ENCODE peak calls at places on chromosomes 2 and 18, in five cellular contexts. K is ELR; O is iris pigment epithelial cell; C is activated naive CD4-positive, alpha-beta T cell; B is effector memory CD4-positive, alpha-beta T cell. L is an unnamed sample.

GRCh38 chr18:45733535-45733934 is 9.6 kb downstream of the SLC14A1 start:
- DNase-seq in O (no peak), B (no peak), C (no peak), K (no peak), L (no peak)

GRCh38 chr2:172207916-172208315 is 105.2 kb upstream of the DLX2 start:
- DNase-seq in C (no peak), O (peak), B (no peak), K (peak), L (no peak)

GRCh38 chr2:240877460-240878340 is 9.1 kb downstream of the AGXT start:
- DNase-seq in C (no peak), K (no peak), B (no peak), O (no peak), L (no peak)

GRCh38 chr18:13710460-13710859 is 15.9 kb downstream of the FAM210A start:
- DNase-seq in K (peak), C (no peak), O (peak), B (no peak), L (peak)

GRCh38 chr18:32734442-32734841 is 38.4 kb downstream of the KLHL14 start:
- DNase-seq in K (no peak), B (no peak), O (no peak), C (no peak), L (no peak)

GRCh38 chr2:172102858-172103359 is at the start of gene DLX2:
- DNase-seq in C (no peak), O (peak), K (peak), B (peak), L (peak)

GRCh38 chr18:231563-231962 is 36.3 kb downstream of the THOC1 start:
- DNase-seq in B (no peak), K (no peak), C (no peak), O (no peak), L (no peak)

GRCh38 chr2:132645943-132646804 is 23.8 kb downstream of the LYPD1 start:
- DNase-seq in B (no peak), C (no peak), O (no peak), K (no peak), L (no peak)

GRCh38 chr2:57893800-57894199 is 152.8 kb upstream of the VRK2 start:
- DNase-seq in K (no peak), C (no peak), B (no peak), O (no peak), L (no peak)

GRCh38 chr2:97919858-97920257 is 75.9 kb downstream of the TMEM131 start:
- DNase-seq in C (no peak), K (no peak), B (no peak), O (no peak), L (no peak)

GRCh38 chr2:171391532-171391931 is 42.3 kb downstream of the METTL8 start:
- DNase-seq in B (no peak), K (no peak), O (no peak), C (no peak), L (no peak)

GRCh38 chr2:38079111-38080052 is 3.4 kb upstream of the CYP1B1 start:
- DNase-seq in B (no peak), K (no peak), O (no peak), C (no peak), L (no peak)

GRCh38 chr18:39752351-39752750 is 2186.8 kb upstream of the CELF4 start:
- DNase-seq in B (no peak), C (no peak), K (no peak), O (no peak), L (no peak)

GRCh38 chr2:238370482-238371372 is 50.4 kb downstream of the TRAF3IP1 start:
- DNase-seq in B (no peak), K (peak), O (peak), C (peak), L (peak)

GRCh38 chr2:222912117-222912516 is 51.3 kb downstream of the ACSL3 start:
- DNase-seq in K (no peak), O (peak), C (no peak), B (no peak), L (peak)

GRCh38 chr2:19301706-19302105 is 56.7 kb downstream of the OSR1 start:
- DNase-seq in K (no peak), B (no peak), O (no peak), C (no peak), L (no peak)

GRCh38 chr2:73986085-73986680 is 1.5 kb downstream of the TET3 start:
- DNase-seq in O (no peak), B (no peak), K (no peak), C (no peak), L (no peak)

GRCh38 chr18:12391487-12392136 is 14.6 kb upstream of the AFG3L2 start:
- DNase-seq in K (peak), O (peak), B (no peak), C (peak), L (peak)

GRCh38 chr2:229586746-229587705 is 127.3 kb downstream of the DNER start:
- DNase-seq in B (no peak), C (no peak), O (peak), K (peak), L (peak)

GRCh38 chr2:61218817-61219170 is 56.8 kb downstream of the C2orf74 start:
- DNase-seq in K (peak), B (no peak), O (no peak), C (no peak), L (no peak)

GRCh38 chr2:824954-825353 is 125.7 kb upstream of the SNTG2 start:
- DNase-seq in O (no peak), C (no peak), B (no peak), K (no peak), L (no peak)

GRCh38 chr2:100924520-100925451 is 77.3 kb upstream of the RPL31 start:
- DNase-seq in O (peak), B (peak), C (no peak), K (peak), L (peak)

GRCh38 chr2:212842544-212843185 is 304.1 kb upstream of the ERBB4 start:
- DNase-seq in O (peak), C (no peak), B (no peak), K (peak), L (peak)

GRCh38 chr2:119545754-119546445 is 1.7 kb downstream of the CFAP221 start:
- DNase-seq in O (no peak), B (no peak), C (no peak), K (no peak), L (peak)

GRCh38 chr2:229616433-229616832 is 97.9 kb downstream of the DNER start:
- DNase-seq in K (no peak), B (no peak), C (no peak), O (no peak), L (no peak)

GRCh38 chr2:109736177-109736827 is 57.8 kb upstream of the RGPD5 start:
- DNase-seq in K (peak), C (no peak), O (peak), B (no peak), L (peak)

GRCh38 chr2:179837408-179837807 is 24.0 kb downstream of the ZNF385B start:
- DNase-seq in K (peak), O (peak), C (no peak), B (no peak), L (peak)

GRCh38 chr2:120736202-120736954 is 710 bp downstream of the GLI2 start:
- DNase-seq in B (no peak), K (peak), C (no peak), O (no peak), L (no peak)

GRCh38 chr2:163595033-163595432 is 140.8 kb downstream of the FIGN start:
- DNase-seq in B (no peak), K (no peak), O (peak), C (no peak), L (peak)

GRCh38 chr2:1642066-1642861 is 102.1 kb downstream of the PXDN start:
- DNase-seq in O (peak), B (no peak), K (no peak), C (no peak), L (no peak)

GRCh38 chr2:88735853-88736252 is 44.4 kb downstream of the RPIA start:
- DNase-seq in C (no peak), K (peak), O (no peak), B (no peak), L (no peak)

GRCh38 chr2:235863414-235863813 is 304.8 kb downstream of the GBX2 start:
- DNase-seq in C (no peak), K (no peak), O (no peak), B (no peak), L (no peak)

GRCh38 chr2:199975297-199975895 is 20.0 kb downstream of the MAIP1 start:
- DNase-seq in C (no peak), B (no peak), K (peak), O (no peak), L (no peak)

GRCh38 chr2:63050186-63050915 is at the start of gene OTX1:
- DNase-seq in B (no peak), K (peak), C (no peak), O (peak), L (no peak)

GRCh38 chr2:226048625-226049024 is 649.1 kb downstream of the NYAP2 start:
- DNase-seq in C (no peak), O (peak), K (peak), B (no peak), L (peak)

GRCh38 chr18:40911582-40912254 is 1043.3 kb upstream of the PIK3C3 start:
- DNase-seq in K (peak), O (peak), C (no peak), B (no peak), L (peak)

GRCh38 chr2:60554649-60555065 is 1.2 kb upstream of the BCL11A start:
- DNase-seq in K (no peak), O (no peak), C (no peak), B (no peak), L (no peak)

GRCh38 chr2:239190346-239190745 is 210.5 kb downstream of the HDAC4 start:
- DNase-seq in O (no peak), K (no peak), B (no peak), C (no peak), L (no peak)

GRCh38 chr18:55048892-55049291 is 89.6 kb upstream of the CCDC68 start:
- DNase-seq in K (peak), C (no peak), O (peak), B (no peak), L (peak)